ENCODE peak calls at places on chromosome 19, in eight cellular contexts. H is pancreas, Q is Peyer's patch, R is suprapubic skin, I is ovary, B is astrocyte, L is testis, S is WERI-Rb-1. U is an unnamed sample.

GRCh38 chr19:50398675-50399367 is 14.7 kb downstream of the POLD1 start:
- DNase-seq in H (no peak), Q (no peak), R (no peak), I (peak; percentile 6), B (no peak), L (no peak), S (no peak), U (no peak)

GRCh38 chr19:3038214-3038613 is 9.1 kb upstream of the TLE2 start:
- DNase-seq in H (no peak), Q (no peak), R (no peak), I (no peak), B (no peak), L (no peak), S (no peak), U (no peak)

GRCh38 chr19:33868076-33868735 is 71.5 kb downstream of the KCTD15 start:
- DNase-seq in H (no peak), Q (no peak), R (no peak), I (no peak), B (no peak), L (no peak), S (peak; percentile 12), U (no peak)

GRCh38 chr19:6392219-6393073 is 518 bp downstream of the GTF2F1 start:
- DNase-seq in H (no peak), Q (no peak), R (no peak), I (no peak), B (no peak), L (no peak), S (no peak), U (no peak)

GRCh38 chr19:17036640-17037039 is 10.0 kb upstream of the CPAMD8 start:
- DNase-seq in H (no peak), Q (no peak), R (no peak), I (no peak), B (no peak), L (no peak), S (no peak), U (no peak)

GRCh38 chr19:50419580-50420035 is 870 bp downstream of the SPIB start:
- DNase-seq in H (no peak), Q (peak; percentile 77), R (no peak), I (no peak), B (no peak), L (no peak), S (no peak), U (no peak)

GRCh38 chr19:35042954-35043604 is 1.6 kb downstream of the HPN start:
- DNase-seq in H (no peak), Q (no peak), R (no peak), I (no peak), B (no peak), L (no peak), S (no peak), U (no peak)

GRCh38 chr19:4379383-4380253 is 20.7 kb downstream of the SH3GL1 start:
- DNase-seq in H (peak; percentile 87), Q (peak; percentile 75), R (peak; percentile 74), I (no peak), B (peak; percentile 69), L (no peak), S (no peak), U (no peak)

GRCh38 chr19:18135712-18136584 is 17.0 kb upstream of the PIK3R2 start:
- DNase-seq in H (peak; percentile 76), Q (no peak), R (no peak), I (no peak), B (no peak), L (no peak), S (no peak), U (no peak)

GRCh38 chr19:27870293-27870692 is 1342.7 kb downstream of the UQCRFS1 start:
- DNase-seq in H (no peak), Q (no peak), R (no peak), I (no peak), B (no peak), L (no peak), S (no peak), U (no peak)

GRCh38 chr19:48815870-48816501 is 5.2 kb upstream of the BCAT2 start:
- DNase-seq in H (peak; percentile 67), Q (no peak), R (no peak), I (no peak), B (peak; percentile 6), L (peak; percentile 43), S (peak; percentile 50), U (no peak)

GRCh38 chr19:38634757-38635482 is 12.5 kb upstream of the ACTN4 start:
- DNase-seq in H (no peak), Q (peak; percentile 74), R (peak; percentile 82), I (peak; percentile 61), B (no peak), L (peak; percentile 76), S (peak; percentile 78), U (peak; percentile 82)

DNA sequence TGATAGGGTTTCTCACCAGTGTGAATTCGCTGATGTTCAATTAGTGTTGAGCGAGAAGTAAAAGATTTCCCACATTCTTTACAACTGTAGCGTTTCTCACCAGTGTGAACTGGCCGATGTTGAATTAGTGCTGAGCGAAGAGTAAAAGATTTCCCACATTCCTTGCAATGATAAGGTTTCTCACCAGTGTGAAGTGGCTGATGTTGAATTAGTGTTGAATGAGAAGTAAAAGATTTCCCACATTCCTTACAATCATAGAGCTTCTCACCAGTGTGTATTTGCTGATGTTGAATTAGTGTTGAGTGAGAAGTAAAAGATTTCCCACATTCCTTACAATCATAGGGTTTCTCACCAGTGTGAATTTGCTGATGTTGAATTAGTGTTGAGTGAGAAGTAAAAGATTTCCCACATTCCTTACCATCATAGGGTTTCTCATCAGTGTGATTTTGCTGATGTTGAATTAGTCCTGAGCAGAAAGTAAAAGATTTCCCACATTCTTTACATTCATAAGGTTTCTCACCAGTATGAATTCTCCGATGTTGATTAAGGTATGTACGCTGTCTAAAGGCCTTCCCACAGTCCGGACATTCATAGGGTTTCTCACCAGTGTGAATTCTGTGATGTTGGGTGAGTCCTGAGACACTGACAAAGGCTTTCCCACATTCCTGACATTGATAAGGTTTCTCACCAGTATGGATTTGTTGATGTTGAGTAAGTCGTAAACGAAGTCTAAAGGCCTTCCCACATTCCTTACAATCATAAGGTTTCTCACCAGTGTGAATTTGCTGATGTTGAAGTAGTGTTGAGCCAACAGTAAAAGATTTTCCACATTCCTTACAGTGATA is 24.0 kb downstream of the ZNF850 start:
- DNase-seq in H (no peak), Q (no peak), R (no peak), I (no peak), B (no peak), L (no peak), S (no peak), U (no peak)
- H3K9me3 ChIP-seq in H (peaks cover 15% of the 10 kb centered on the region), Q (no peaks in the 10 kb centered on the region), R (peaks cover 82% of the 10 kb centered on the region), I (peaks cover 77% of the 10 kb centered on the region), B (peaks cover 75% of the 10 kb centered on the region), L (no peaks in the 10 kb centered on the region), S (peaks cover 36% of the 10 kb centered on the region), U (peaks cover 100% of the 10 kb centered on the region)

GRCh38 chr19:29467824-29468401 is 57.9 kb upstream of the VSTM2B start:
- DNase-seq in H (no peak), Q (no peak), R (no peak), I (no peak), B (no peak), L (no peak), S (peak; percentile 34), U (no peak)
- TF ChIP-seq CTCF in H (no peak), Q (no peak), R (no peak), I (no peak), B (no peak), L (no peak), S (peak; percentile 66), U (peak; percentile 22)

GRCh38 chr19:20233105-20233504 is 66.1 kb downstream of the ZNF486 start:
- DNase-seq in H (peak; percentile 48), Q (no peak), R (no peak), I (no peak), B (no peak), L (no peak), S (no peak), U (no peak)

GRCh38 chr19:20238025-20238623 is 71.1 kb downstream of the ZNF486 start:
- DNase-seq in H (peak; percentile 89), Q (peak; percentile 95), R (peak; percentile 90), I (peak; percentile 79), B (peak; percentile 80), L (peak; percentile 97), S (peak; percentile 82), U (peak; percentile 93)

DNA sequence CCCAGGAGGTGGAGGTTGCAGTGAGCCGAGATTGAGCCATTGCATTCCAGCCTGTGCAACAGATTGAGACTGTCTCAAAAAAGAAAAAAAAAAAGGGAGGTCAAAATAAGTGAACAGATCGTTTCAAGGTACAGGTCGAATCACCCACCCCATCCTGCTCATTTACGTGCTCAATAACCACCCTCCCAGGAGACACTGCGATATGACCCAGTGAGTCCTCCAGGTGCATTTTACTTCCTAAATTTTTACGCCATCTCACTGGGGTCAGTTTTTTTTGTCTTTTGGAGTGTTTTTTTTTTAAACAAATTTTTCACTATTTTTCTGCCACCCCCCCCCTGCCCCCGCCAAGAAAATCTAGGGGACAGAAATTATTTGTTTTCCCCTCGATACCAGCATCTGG is 68.1 kb downstream of the ZNF486 start:
- DNase-seq in H (no peak), Q (peak; percentile 62), R (no peak), I (no peak), B (no peak), L (no peak), S (no peak), U (no peak)
- H3K9me3 ChIP-seq in H (no peaks in the 10 kb centered on the region), Q (no peaks in the 10 kb centered on the region), R (peaks cover 5% of the 10 kb centered on the region), I (no peaks in the 10 kb centered on the region), B (no peaks in the 10 kb centered on the region), L (no peaks in the 10 kb centered on the region), S (peaks cover 2% of the 10 kb centered on the region), U (no peaks in the 10 kb centered on the region)

GRCh38 chr19:53549354-53549753 is 11.4 kb downstream of the ZNF331 start:
- DNase-seq in H (no peak), Q (no peak), R (no peak), I (no peak), B (peak; percentile 69), L (no peak), S (no peak), U (no peak)

GRCh38 chr19:53545271-53546065 is 7.5 kb downstream of the ZNF331 start:
- DNase-seq in H (no peak), Q (no peak), R (no peak), I (no peak), B (peak; percentile 86), L (no peak), S (no peak), U (no peak)

GRCh38 chr19:53552001-53552721 is 14.2 kb downstream of the ZNF331 start:
- DNase-seq in H (no peak), Q (no peak), R (no peak), I (no peak), B (no peak), L (no peak), S (no peak), U (no peak)

GRCh38 chr19:53541971-53542370 is 4.0 kb downstream of the ZNF331 start:
- DNase-seq in H (no peak), Q (no peak), R (no peak), I (no peak), B (no peak), L (no peak), S (no peak), U (no peak)

DNA sequence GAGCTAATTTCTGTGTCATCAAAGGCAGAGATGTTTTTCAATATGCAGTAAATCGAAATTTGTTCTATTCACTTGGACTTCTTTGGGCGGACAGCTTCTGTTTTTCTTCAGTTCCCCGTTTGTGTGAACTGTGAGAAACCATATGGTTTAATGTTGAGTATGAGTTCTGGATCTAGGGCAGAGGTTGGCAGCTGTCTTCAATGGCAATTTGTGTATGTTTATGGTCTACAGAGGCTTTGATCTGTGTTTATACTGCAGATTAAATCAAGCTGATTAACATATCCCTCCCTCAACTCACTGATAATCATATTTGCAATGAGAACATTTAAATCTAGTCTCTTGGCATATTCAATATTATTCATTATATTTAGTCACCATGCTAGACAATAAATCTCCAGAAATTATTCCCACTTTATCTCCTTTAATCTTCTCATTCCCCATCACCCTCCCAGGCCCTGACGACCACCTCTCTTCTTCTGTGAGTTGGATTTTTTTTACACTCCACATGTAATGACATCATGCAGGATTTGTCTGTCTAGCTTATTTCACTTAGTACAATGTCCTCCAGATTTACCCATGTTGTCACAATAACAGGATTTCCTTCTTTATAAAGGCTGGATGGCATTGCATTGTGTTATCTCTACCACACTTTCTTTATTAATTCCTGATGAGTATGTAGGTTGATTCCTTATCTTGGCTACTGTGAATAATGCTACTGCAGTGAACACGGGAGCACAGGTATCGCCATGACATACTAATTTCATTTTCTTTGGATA is 9.0 kb downstream of the ZNF331 start:
- DNase-seq in H (no peak), Q (no peak), R (no peak), I (no peak), B (no peak), L (no peak), S (no peak), U (no peak)
- TF ChIP-seq CTCF in H (no peak), Q (no peak), R (no peak), I (no peak), B (no peak), L (no peak), S (no peak), U (no peak)